ENCODE peak calls at places on chromosomes 12 and 14, in nine cellular contexts. N is cardiac muscle cell; Z is SJCRH30; A is right cardiac atrium; T is BE2C; I is CD4-positive, CD25-positive, alpha-beta regulatory T cell; U is RWPE2; J is adrenal gland; E is ascending aorta. M is an unnamed sample. For H3K4me1 and H3K9me3, the result is how much of the 10 kb centered on the place peaks cover.

GRCh38 chr12:108103087-108103486 is 26.0 kb upstream of the WSCD2 start:
- DNase-seq in T (no peak), N (no peak), I (no peak), J (no peak), U (no peak), Z (no peak), E (no peak), A (no peak), M (no peak)

GRCh38 chr14:79899610-79900009 is 311.7 kb downstream of the DIO2 start:
- DNase-seq in E (no peak), A (no peak), J (no peak), U (no peak), I (no peak), Z (no peak), T (no peak), N (no peak), M (no peak)

GRCh38 chr12:3197131-3197818 is 120.1 kb downstream of the TSPAN9 start:
- DNase-seq in N (no peak), T (no peak), A (no peak), E (no peak), I (no peak), Z (no peak), U (no peak), J (no peak), M (no peak)

GRCh38 chr12:91687052-91688017 is 458.3 kb downstream of the BTG1 start:
- DNase-seq in Z (no peak), A (no peak), J (no peak), I (peak), U (no peak), T (no peak), E (no peak), N (no peak), M (no peak)

GRCh38 chr14:54652188-54652889 is 85.4 kb downstream of the SAMD4A start:
- DNase-seq in Z (peak), T (no peak), N (peak), A (peak), E (peak), U (peak), I (no peak), J (peak), M (peak)

GRCh38 chr12:132071001-132071810 is 72.9 kb downstream of the DDX51 start:
- DNase-seq in U (no peak), A (no peak), J (no peak), T (no peak), Z (no peak), I (no peak), N (no peak), E (no peak), M (no peak)

GRCh38 chr12:22494319-22494718 is 50.0 kb downstream of the C2CD5 start:
- DNase-seq in T (no peak), E (no peak), N (peak), U (no peak), I (no peak), A (no peak), J (no peak), Z (no peak), M (no peak)

GRCh38 chr12:112303004-112303403 is 79.2 kb downstream of the HECTD4 start:
- DNase-seq in E (no peak), A (no peak), Z (no peak), I (peak), J (no peak), U (no peak), N (peak), T (no peak), M (no peak)

DNA sequence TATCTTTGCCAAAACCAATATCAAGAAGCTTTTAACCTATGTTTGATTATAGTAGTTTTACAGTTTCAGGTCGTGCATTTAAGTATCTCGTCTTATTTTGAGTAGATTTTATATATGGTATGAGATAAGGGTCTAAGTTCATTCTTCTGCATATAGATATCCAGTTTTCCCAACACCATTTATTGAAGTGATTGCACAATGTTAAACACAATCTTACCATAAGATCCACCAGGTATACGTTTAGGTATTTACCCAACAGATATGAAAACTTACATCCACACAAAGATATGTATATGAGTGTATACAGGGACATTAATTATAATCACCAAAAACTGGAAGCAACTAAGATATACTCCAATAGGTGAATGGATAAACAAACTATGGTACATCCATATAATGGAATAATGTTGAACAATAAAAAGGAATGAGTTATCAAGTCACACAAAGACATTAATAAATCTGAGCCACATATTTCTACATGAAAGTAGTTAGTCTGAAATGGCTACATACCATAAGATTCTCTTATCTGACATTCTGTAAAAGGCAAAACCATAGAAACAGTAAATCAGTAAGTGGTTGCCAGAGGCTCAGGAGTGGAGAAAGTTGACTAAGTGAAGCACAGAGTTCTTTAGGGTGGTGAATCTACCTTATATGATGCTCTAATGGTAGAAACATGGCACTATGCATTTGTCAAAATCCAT is 222.6 kb downstream of the NUAK1 start:
- DNase-seq in E (no peak), Z (no peak), T (no peak), J (no peak), I (no peak), U (no peak), A (no peak), N (no peak), M (no peak)
- H3K4me1 ChIP-seq in E (under half), Z (under half), T (under half), J (under half), I (under half), U (under half), A (under half), N (under half), M (under half)

GRCh38 chr12:123271182-123271491 is 519 bp downstream of the CDK2AP1 start:
- DNase-seq in U (no peak), I (peak), E (peak), Z (peak), T (peak), A (peak), N (peak), J (peak), M (no peak)
- H3K4me3 ChIP-seq in U (peak), I (no peak), E (peak), Z (peak), T (peak), A (peak), N (peak), J (no peak), M (peak)

GRCh38 chr12:34046570-34046969 is 24.3 kb downstream of the ALG10 start:
- DNase-seq in U (no peak), A (no peak), I (no peak), E (no peak), Z (no peak), N (no peak), J (no peak), T (no peak), M (no peak)

GRCh38 chr12:34048714-34049113 is 26.4 kb downstream of the ALG10 start:
- DNase-seq in T (no peak), N (no peak), I (no peak), Z (no peak), J (no peak), U (no peak), E (no peak), A (no peak), M (no peak)

DNA sequence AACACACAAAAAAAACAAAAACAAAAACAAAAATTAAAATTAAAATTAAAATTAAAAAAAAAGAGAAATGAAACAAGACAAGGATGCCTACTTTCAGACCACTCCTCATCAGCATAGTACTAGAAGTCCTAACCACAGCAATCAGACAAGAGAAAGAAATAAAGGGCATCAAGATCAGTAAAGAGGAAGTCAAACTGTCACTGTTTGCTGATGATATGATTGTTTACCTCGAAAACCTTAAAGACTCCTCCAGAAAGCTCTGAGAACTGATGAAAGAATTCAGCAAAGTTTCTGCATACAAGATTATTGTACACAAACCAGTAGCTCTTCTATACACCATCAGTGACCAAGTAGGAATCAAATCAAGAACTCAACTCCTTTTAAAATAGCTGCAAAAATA is 29.2 kb downstream of the ALG10 start:
- DNase-seq in A (no peak), T (no peak), I (no peak), E (no peak), J (no peak), Z (no peak), N (no peak), U (no peak), M (no peak)
- H3K9me3 ChIP-seq in A (under half), T (under half), I (under half), E (under half), J (under half), Z (under half), N (under half), U (under half), M (under half)

GRCh38 chr14:91861091-91861490 is 6.2 kb downstream of the TC2N start:
- DNase-seq in U (no peak), E (no peak), T (no peak), J (no peak), A (no peak), I (peak), Z (no peak), N (no peak), M (no peak)
- H3K4me1 ChIP-seq in U (under half), E (under half), T (under half), J (under half), A (under half), I (half or more), Z (under half), N (under half), M (under half)

GRCh38 chr12:121582583-121583333 is 1.9 kb upstream of the KDM2B start:
- DNase-seq in T (no peak), I (no peak), A (no peak), N (peak), Z (no peak), E (no peak), U (no peak), J (no peak), M (no peak)
- H3K4me3 ChIP-seq in T (peak), I (peak), A (no peak), N (peak), Z (peak), E (peak), U (no peak), J (no peak), M (peak)